ENCODE peak calls at places on chromosome 7, in eight cellular contexts. O, T, R, W, N, S, U and Z are unnamed samples.

GRCh38 chr7:68038621-68039314 is 1042.1 kb downstream of the TYW1 start:
- DNase-seq in T (no peak), N (no peak), U (no peak), O (no peak), W (no peak), S (no peak), R (no peak), Z (peak; percentile 38)

GRCh38 chr7:106205621-106206222 is 79.1 kb downstream of the NAMPT start:
- DNase-seq in U (no peak), N (no peak), O (peak; percentile 43), T (no peak), S (no peak), W (no peak), R (no peak), Z (peak; percentile 36)

GRCh38 chr7:73429622-73430505 is 3.7 kb upstream of the FZD9 start:
- DNase-seq in O (no peak), N (no peak), U (no peak), T (no peak), W (no peak), R (no peak), S (no peak), Z (no peak)

GRCh38 chr7:36208406-36208805 is 55.4 kb downstream of the EEPD1 start:
- DNase-seq in O (no peak), T (no peak), U (no peak), W (no peak), N (no peak), S (no peak), R (no peak), Z (no peak)

GRCh38 chr7:155591055-155591750 is 44.8 kb upstream of the CNPY1 start:
- DNase-seq in O (no peak), T (no peak), W (no peak), U (no peak), N (no peak), R (no peak), S (no peak), Z (peak; percentile 35)

GRCh38 chr7:108285018-108285368 is 154.8 kb upstream of the LAMB4 start:
- DNase-seq in T (no peak), S (no peak), U (no peak), N (no peak), R (no peak), W (no peak), O (no peak), Z (peak; percentile 73)

GRCh38 chr7:24057243-24057642 is 226.7 kb upstream of the NPY start:
- DNase-seq in T (no peak), S (no peak), U (no peak), O (no peak), W (no peak), N (no peak), R (no peak), Z (no peak)

GRCh38 chr7:156062286-156062685 is 250.0 kb upstream of the SHH start:
- DNase-seq in W (no peak), T (no peak), R (no peak), N (peak; percentile 20), O (no peak), S (no peak), U (peak; percentile 34), Z (no peak)

GRCh38 chr7:75048435-75049379 is 24.9 kb downstream of the RCC1L start:
- DNase-seq in N (no peak), W (no peak), R (peak; percentile 38), O (no peak), U (no peak), S (no peak), T (no peak), Z (peak; percentile 65)

GRCh38 chr7:44489955-44490350 is 505 bp downstream of the NUDCD3 start:
- DNase-seq in O (no peak), S (peak; percentile 46), N (no peak), W (no peak), R (no peak), U (peak; percentile 65), T (no peak), Z (peak; percentile 50)

GRCh38 chr7:33109758-33110238 is 594 bp upstream of the RP9 start:
- DNase-seq in O (no peak), U (no peak), W (no peak), N (no peak), S (no peak), T (peak; percentile 16), R (no peak), Z (peak; percentile 47)

GRCh38 chr7:91043924-91044660 is 220.1 kb upstream of the FZD1 start:
- DNase-seq in S (no peak), U (no peak), N (no peak), O (no peak), W (no peak), R (no peak), T (no peak), Z (no peak)

GRCh38 chr7:34331102-34331501 is 326.9 kb upstream of the NPSR1 start:
- DNase-seq in W (no peak), S (no peak), R (no peak), U (no peak), O (no peak), T (no peak), N (no peak), Z (no peak)

GRCh38 chr7:155885162-155886160 is 73.2 kb upstream of the SHH start:
- DNase-seq in N (peak; percentile 35), W (no peak), O (no peak), U (peak; percentile 50), R (no peak), S (no peak), T (no peak), Z (peak; percentile 21)

GRCh38 chr7:154789404-154789803 is 213.5 kb downstream of the PAXIP1 start:
- DNase-seq in T (peak; percentile 88), U (no peak), N (no peak), W (no peak), S (no peak), R (no peak), O (no peak), Z (no peak)

GRCh38 chr7:96303105-96303685 is 18.7 kb downstream of the SLC25A13 start:
- DNase-seq in N (no peak), W (no peak), R (no peak), U (no peak), T (no peak), O (peak; percentile 54), S (no peak), Z (peak; percentile 99)

GRCh38 chr7:96300981-96301380 is 20.9 kb downstream of the SLC25A13 start:
- DNase-seq in U (no peak), T (no peak), W (no peak), N (no peak), S (no peak), O (no peak), R (no peak), Z (no peak)

GRCh38 chr7:96300487-96300886 is 21.4 kb downstream of the SLC25A13 start:
- DNase-seq in W (no peak), N (no peak), O (no peak), U (no peak), R (no peak), S (no peak), T (no peak), Z (no peak)

GRCh38 chr7:96297873-96298272 is 24.0 kb downstream of the SLC25A13 start:
- DNase-seq in W (no peak), R (no peak), S (no peak), N (no peak), U (no peak), O (no peak), T (no peak), Z (no peak)

GRCh38 chr7:96299496-96299895 is 22.4 kb downstream of the SLC25A13 start:
- DNase-seq in T (no peak), O (no peak), S (no peak), U (no peak), N (no peak), R (no peak), W (no peak), Z (peak; percentile 66)
- H3K4me3 ChIP-seq in T (no peak overlapping the region), O (no peak overlapping the region), S (no peak overlapping the region), U (no peak overlapping the region), N (no peak overlapping the region), R (no peak overlapping the region), W (no peak overlapping the region), Z (no peak overlapping the region)

GRCh38 chr7:116463956-116464355 is 35.6 kb upstream of the CAV2 start:
- DNase-seq in T (no peak), U (no peak), O (no peak), S (no peak), R (no peak), N (no peak), W (no peak), Z (no peak)

GRCh38 chr7:116464375-116464774 is 35.2 kb upstream of the CAV2 start:
- DNase-seq in N (no peak), W (no peak), S (no peak), T (no peak), R (no peak), U (no peak), O (no peak), Z (peak; percentile 47)

GRCh38 chr7:116465125-116465524 is 34.4 kb upstream of the CAV2 start:
- DNase-seq in S (no peak), T (no peak), W (no peak), O (no peak), N (no peak), U (no peak), R (no peak), Z (no peak)

DNA sequence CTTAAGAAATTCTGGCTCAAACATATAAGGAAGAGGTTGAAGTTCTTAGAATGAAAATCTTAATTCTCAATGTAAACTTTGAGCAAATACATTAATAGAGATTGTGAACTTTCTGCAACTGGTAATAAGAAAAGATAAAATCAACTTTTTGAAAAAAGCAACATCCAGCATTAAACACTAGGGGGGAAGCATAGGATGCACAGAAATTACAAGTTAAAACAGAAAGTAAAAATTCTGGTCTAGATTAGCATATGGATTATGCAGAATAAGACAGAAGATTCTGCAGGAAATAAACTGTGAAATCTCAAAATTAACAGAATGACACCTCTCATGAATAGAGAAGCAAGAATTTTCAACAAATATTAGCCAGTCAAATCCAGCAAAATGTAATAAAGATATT is 38.0 kb upstream of the CAV2 start:
- DNase-seq in O (no peak), S (no peak), R (no peak), N (no peak), W (no peak), U (no peak), T (no peak), Z (no peak)
- TF ChIP-seq CTCF in O (no peak), S (no peak), R (no peak), N (no peak), W (peak; percentile 38), U (no peak), T (no peak), Z (no peak)

GRCh38 chr7:141369422-141369821 is 181.8 kb upstream of the AGK start:
- DNase-seq in N (no peak), W (no peak), U (no peak), S (no peak), R (no peak), O (peak; percentile 23), T (no peak), Z (no peak)
- H3K4me3 ChIP-seq in N (no peak overlapping the region), W (no peak overlapping the region), U (no peak overlapping the region), S (no peak overlapping the region), R (no peak overlapping the region), O (no peak overlapping the region), T (no peak overlapping the region), Z (no peak overlapping the region)

DNA sequence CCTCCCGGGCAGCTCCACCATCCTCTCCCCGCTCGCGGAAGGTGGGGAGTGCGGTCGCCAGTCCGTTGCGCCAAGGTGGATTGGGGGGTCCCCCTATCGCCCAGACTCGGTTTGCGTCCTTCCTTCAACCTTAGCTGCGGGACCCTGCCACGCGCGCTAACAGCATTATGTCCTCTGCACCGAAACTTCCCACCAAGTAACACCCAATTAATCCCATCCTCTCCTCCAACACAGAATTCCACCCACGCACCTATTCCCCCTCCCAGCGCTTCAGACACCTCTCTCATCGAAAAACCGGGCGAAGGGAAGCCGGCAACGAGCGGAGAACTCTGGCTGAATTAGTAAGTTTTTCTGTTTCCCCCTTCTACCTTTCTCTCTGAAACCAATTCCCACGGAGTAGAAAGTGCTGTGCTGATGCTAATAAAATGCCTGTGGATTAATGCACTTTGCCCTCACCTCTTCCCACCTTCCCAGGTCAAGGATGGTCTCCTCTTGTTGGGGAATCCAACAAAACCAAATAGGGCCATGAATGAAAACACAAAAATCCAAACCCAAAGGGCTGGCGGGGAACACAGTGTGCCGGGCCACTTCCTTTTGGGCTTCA is 940 bp downstream of the HOXA3 start:
- DNase-seq in W (peak; percentile 63), S (peak; percentile 50), O (no peak), R (peak; percentile 7), T (no peak), N (no peak), U (peak; percentile 64), Z (no peak)
- TF ChIP-seq CTCF in W (no peak), S (no peak), O (no peak), R (no peak), T (no peak), N (no peak), U (no peak), Z (no peak)